ENCODE peak calls at places on chromosomes 6 and 20, in six cellular contexts. One of them, this sample, is unnamed.

GRCh38 chr6:44377971-44378370 is 9.5 kb upstream of the CDC5L start:
- DNase-seq in ACHN: no peak
- DNase-seq in GM12865: no peak
- DNase-seq in effector CD4-positive, alpha-beta T cell: no peak
- DNase-seq in naive thymus-derived CD8-positive, alpha-beta T cell: no peak
- DNase-seq in HT-29: no peak
- DNase-seq in this sample: no peak

GRCh38 chr6:40346241-40346640 is 240.9 kb downstream of the LRFN2 start:
- DNase-seq in HT-29: no peak
- DNase-seq in naive thymus-derived CD8-positive, alpha-beta T cell: no peak
- DNase-seq in effector CD4-positive, alpha-beta T cell: no peak
- DNase-seq in ACHN: no peak
- DNase-seq in GM12865: no peak
- DNase-seq in this sample: no peak

GRCh38 chr20:13546497-13547131 is 92.1 kb downstream of the TASP1 start:
- DNase-seq in HT-29: peak
- DNase-seq in GM12865: peak
- DNase-seq in naive thymus-derived CD8-positive, alpha-beta T cell: peak
- DNase-seq in ACHN: peak
- DNase-seq in effector CD4-positive, alpha-beta T cell: peak
- DNase-seq in this sample: peak

GRCh38 chr20:21767739-21768223 is 62.3 kb downstream of the PAX1 start:
- DNase-seq in ACHN: no peak
- DNase-seq in effector CD4-positive, alpha-beta T cell: no peak
- DNase-seq in naive thymus-derived CD8-positive, alpha-beta T cell: no peak
- DNase-seq in HT-29: no peak
- DNase-seq in GM12865: no peak
- DNase-seq in this sample: no peak

GRCh38 chr6:132143258-132143657 is 192.1 kb upstream of the CCN2 start:
- DNase-seq in ACHN: no peak
- DNase-seq in HT-29: no peak
- DNase-seq in naive thymus-derived CD8-positive, alpha-beta T cell: no peak
- DNase-seq in GM12865: no peak
- DNase-seq in effector CD4-positive, alpha-beta T cell: no peak
- DNase-seq in this sample: no peak

GRCh38 chr20:41733151-41733550 is 115.0 kb upstream of the CHD6 start:
- DNase-seq in ACHN: no peak
- DNase-seq in naive thymus-derived CD8-positive, alpha-beta T cell: no peak
- DNase-seq in GM12865: no peak
- DNase-seq in HT-29: no peak
- DNase-seq in effector CD4-positive, alpha-beta T cell: no peak
- DNase-seq in this sample: no peak

GRCh38 chr20:49045440-49046086 is 549 bp upstream of the CSE1L start:
- DNase-seq in ACHN: no peak
- DNase-seq in naive thymus-derived CD8-positive, alpha-beta T cell: no peak
- DNase-seq in GM12865: peak
- DNase-seq in HT-29: no peak
- DNase-seq in effector CD4-positive, alpha-beta T cell: no peak
- DNase-seq in this sample: no peak

GRCh38 chr6:121849477-121849876 is 414.0 kb downstream of the GJA1 start:
- DNase-seq in naive thymus-derived CD8-positive, alpha-beta T cell: no peak
- DNase-seq in GM12865: peak
- DNase-seq in HT-29: peak
- DNase-seq in effector CD4-positive, alpha-beta T cell: no peak
- DNase-seq in ACHN: peak
- DNase-seq in this sample: no peak

GRCh38 chr6:141174932-141175331 is 957.8 kb upstream of the GJE1 start:
- DNase-seq in GM12865: no peak
- DNase-seq in ACHN: no peak
- DNase-seq in HT-29: no peak
- DNase-seq in naive thymus-derived CD8-positive, alpha-beta T cell: no peak
- DNase-seq in effector CD4-positive, alpha-beta T cell: no peak
- DNase-seq in this sample: no peak